ENCODE peak calls at places on chromosome 15, in six cellular contexts. One of them, this sample, is unnamed.
A peak's percentile ranks its signal among the peaks of the same experiment; 100 is the strongest.

GRCh38 chr15:85314139-85314538 is 66.3 kb upstream of the AKAP13 start:
- DNase-seq in fibroblast of the aortic adventitia: no peak
- DNase-seq in CD8-positive, alpha-beta T cell: no peak
- DNase-seq in pancreas: no peak
- DNase-seq in uterus: no peak
- DNase-seq in H1: no peak
- DNase-seq in this sample: no peak

GRCh38 chr15:33169625-33170024 is 24.9 kb downstream of the FMN1 start:
- DNase-seq in pancreas: no peak
- DNase-seq in uterus: no peak
- DNase-seq in H1: no peak
- DNase-seq in CD8-positive, alpha-beta T cell: no peak
- DNase-seq in fibroblast of the aortic adventitia: no peak
- DNase-seq in this sample: no peak

GRCh38 chr15:47246317-47246716 is 471.0 kb upstream of the SEMA6D start:
- DNase-seq in uterus: no peak
- DNase-seq in pancreas: no peak
- DNase-seq in H1: no peak
- DNase-seq in fibroblast of the aortic adventitia: no peak
- DNase-seq in CD8-positive, alpha-beta T cell: no peak
- DNase-seq in this sample: no peak

GRCh38 chr15:83118968-83119367 is 11.5 kb downstream of the TM6SF1 start:
- DNase-seq in fibroblast of the aortic adventitia: no peak
- DNase-seq in H1: no peak
- DNase-seq in CD8-positive, alpha-beta T cell: no peak
- DNase-seq in pancreas: no peak
- DNase-seq in uterus: no peak
- DNase-seq in this sample: no peak

GRCh38 chr15:98628216-98628615 is 20.1 kb upstream of the IGF1R start:
- DNase-seq in H1: no peak
- DNase-seq in uterus: no peak
- DNase-seq in pancreas: no peak
- DNase-seq in CD8-positive, alpha-beta T cell: no peak
- DNase-seq in fibroblast of the aortic adventitia: peak; percentile 4
- DNase-seq in this sample: no peak

GRCh38 chr15:75923756-75924155 is 20.1 kb downstream of the FBXO22 start:
- DNase-seq in fibroblast of the aortic adventitia: no peak
- DNase-seq in H1: no peak
- DNase-seq in CD8-positive, alpha-beta T cell: no peak
- DNase-seq in uterus: no peak
- DNase-seq in pancreas: no peak
- DNase-seq in this sample: no peak

GRCh38 chr15:41493205-41493901 is at the start of gene ITPKA:
- DNase-seq in pancreas: peak; percentile 91
- DNase-seq in fibroblast of the aortic adventitia: peak; percentile 40
- DNase-seq in uterus: peak; percentile 65
- DNase-seq in H1: no peak
- DNase-seq in CD8-positive, alpha-beta T cell: peak; percentile 63
- DNase-seq in this sample: peak; percentile 77

GRCh38 chr15:86620113-86620512 is 540.4 kb downstream of the AGBL1 start:
- DNase-seq in fibroblast of the aortic adventitia: no peak
- DNase-seq in pancreas: no peak
- DNase-seq in uterus: no peak
- DNase-seq in CD8-positive, alpha-beta T cell: no peak
- DNase-seq in H1: no peak
- DNase-seq in this sample: no peak

GRCh38 chr15:39448409-39448808 is 132.5 kb upstream of the THBS1 start:
- DNase-seq in uterus: no peak
- DNase-seq in pancreas: no peak
- DNase-seq in H1: no peak
- DNase-seq in CD8-positive, alpha-beta T cell: no peak
- DNase-seq in fibroblast of the aortic adventitia: no peak
- DNase-seq in this sample: no peak

GRCh38 chr15:25176991-25177954 is 222.5 kb downstream of the SNRPN start:
- DNase-seq in CD8-positive, alpha-beta T cell: no peak
- DNase-seq in uterus: peak; percentile 7
- DNase-seq in pancreas: peak; percentile 46
- DNase-seq in fibroblast of the aortic adventitia: no peak
- DNase-seq in H1: no peak
- DNase-seq in this sample: peak; percentile 9

GRCh38 chr15:85752591-85752990 is 42.1 kb downstream of the KLHL25 start:
- DNase-seq in CD8-positive, alpha-beta T cell: no peak
- DNase-seq in pancreas: peak; percentile 96
- DNase-seq in fibroblast of the aortic adventitia: no peak
- DNase-seq in uterus: peak; percentile 34
- DNase-seq in H1: no peak
- DNase-seq in this sample: no peak

GRCh38 chr15:66859688-66860253 is 157.7 kb downstream of the SMAD6 start:
- DNase-seq in uterus: no peak
- DNase-seq in pancreas: no peak
- DNase-seq in H1: no peak
- DNase-seq in CD8-positive, alpha-beta T cell: no peak
- DNase-seq in fibroblast of the aortic adventitia: no peak
- DNase-seq in this sample: no peak

GRCh38 chr15:75648156-75649000 is 666 bp downstream of the SNX33 start:
- DNase-seq in fibroblast of the aortic adventitia: peak; percentile 61
- DNase-seq in CD8-positive, alpha-beta T cell: no peak
- DNase-seq in uterus: peak; percentile 68
- DNase-seq in pancreas: peak; percentile 72
- DNase-seq in H1: no peak
- DNase-seq in this sample: peak; percentile 50

GRCh38 chr15:70047386-70048195 is 50.1 kb downstream of the TLE3 start:
- DNase-seq in fibroblast of the aortic adventitia: peak; percentile 18
- DNase-seq in pancreas: no peak
- DNase-seq in CD8-positive, alpha-beta T cell: no peak
- DNase-seq in uterus: peak; percentile 15
- DNase-seq in H1: no peak
- DNase-seq in this sample: no peak

GRCh38 chr15:96341465-96342142 is 11.1 kb downstream of the NR2F2 start:
- DNase-seq in H1: no peak
- DNase-seq in CD8-positive, alpha-beta T cell: no peak
- DNase-seq in fibroblast of the aortic adventitia: no peak
- DNase-seq in pancreas: peak; percentile 69
- DNase-seq in uterus: no peak
- DNase-seq in this sample: no peak

GRCh38 chr15:38662398-38662797 is 97.8 kb upstream of the RASGRP1 start:
- DNase-seq in fibroblast of the aortic adventitia: no peak
- DNase-seq in uterus: no peak
- DNase-seq in CD8-positive, alpha-beta T cell: no peak
- DNase-seq in pancreas: no peak
- DNase-seq in H1: no peak
- DNase-seq in this sample: no peak

GRCh38 chr15:84992157-84992940 is 10.7 kb downstream of the PDE8A start:
- DNase-seq in fibroblast of the aortic adventitia: peak; percentile 79
- DNase-seq in pancreas: no peak
- DNase-seq in uterus: no peak
- DNase-seq in CD8-positive, alpha-beta T cell: no peak
- DNase-seq in H1: no peak
- DNase-seq in this sample: no peak

GRCh38 chr15:82585072-82585471 is 44.8 kb upstream of the RPS17 start:
- DNase-seq in CD8-positive, alpha-beta T cell: no peak
- DNase-seq in uterus: no peak
- DNase-seq in fibroblast of the aortic adventitia: peak; percentile 77
- DNase-seq in H1: no peak
- DNase-seq in pancreas: no peak
- DNase-seq in this sample: no peak

GRCh38 chr15:51830279-51830806 is 890 bp downstream of the TMOD3 start:
- DNase-seq in CD8-positive, alpha-beta T cell: no peak
- DNase-seq in fibroblast of the aortic adventitia: peak; percentile 45
- DNase-seq in H1: no peak
- DNase-seq in uterus: no peak
- DNase-seq in pancreas: no peak
- DNase-seq in this sample: no peak

GRCh38 chr15:83283813-83284562 is 476 bp downstream of the BNC1 start:
- DNase-seq in H1: no peak
- DNase-seq in uterus: no peak
- DNase-seq in CD8-positive, alpha-beta T cell: no peak
- DNase-seq in pancreas: peak; percentile 55
- DNase-seq in fibroblast of the aortic adventitia: no peak
- DNase-seq in this sample: no peak

GRCh38 chr15:67030036-67030762 is 35.2 kb upstream of the SMAD3 start:
- DNase-seq in uterus: no peak
- DNase-seq in H1: peak; percentile 75
- DNase-seq in pancreas: no peak
- DNase-seq in fibroblast of the aortic adventitia: no peak
- DNase-seq in CD8-positive, alpha-beta T cell: no peak
- DNase-seq in this sample: no peak

GRCh38 chr15:39631357-39631756 is 50.5 kb downstream of the THBS1 start:
- DNase-seq in uterus: no peak
- DNase-seq in H1: no peak
- DNase-seq in pancreas: no peak
- DNase-seq in CD8-positive, alpha-beta T cell: no peak
- DNase-seq in fibroblast of the aortic adventitia: no peak
- DNase-seq in this sample: no peak

GRCh38 chr15:73936181-73936580 is 9.9 kb downstream of the LOXL1 start:
- DNase-seq in fibroblast of the aortic adventitia: peak; percentile 73
- DNase-seq in CD8-positive, alpha-beta T cell: no peak
- DNase-seq in pancreas: no peak
- DNase-seq in uterus: no peak
- DNase-seq in H1: no peak
- DNase-seq in this sample: no peak

GRCh38 chr15:26325495-26325894 is 447.4 kb downstream of the GABRB3 start:
- DNase-seq in CD8-positive, alpha-beta T cell: no peak
- DNase-seq in fibroblast of the aortic adventitia: no peak
- DNase-seq in pancreas: no peak
- DNase-seq in uterus: no peak
- DNase-seq in H1: peak; percentile 15
- DNase-seq in this sample: no peak

GRCh38 chr15:52337961-52338535 is 42.4 kb upstream of the MYO5C start:
- DNase-seq in pancreas: no peak
- DNase-seq in CD8-positive, alpha-beta T cell: no peak
- DNase-seq in H1: no peak
- DNase-seq in fibroblast of the aortic adventitia: no peak
- DNase-seq in uterus: no peak
- DNase-seq in this sample: no peak

GRCh38 chr15:99961011-99961441 is 227.8 kb upstream of the LYSMD4 start:
- DNase-seq in uterus: no peak
- DNase-seq in fibroblast of the aortic adventitia: no peak
- DNase-seq in pancreas: no peak
- DNase-seq in H1: no peak
- DNase-seq in CD8-positive, alpha-beta T cell: no peak
- DNase-seq in this sample: no peak

GRCh38 chr15:23095796-23096195 is 40.8 kb downstream of the GOLGA6L1 start:
- DNase-seq in H1: no peak
- DNase-seq in pancreas: no peak
- DNase-seq in fibroblast of the aortic adventitia: no peak
- DNase-seq in uterus: no peak
- DNase-seq in CD8-positive, alpha-beta T cell: no peak
- DNase-seq in this sample: no peak

GRCh38 chr15:63475670-63476069 is 28.7 kb upstream of the USP3 start:
- DNase-seq in fibroblast of the aortic adventitia: no peak
- DNase-seq in pancreas: no peak
- DNase-seq in uterus: no peak
- DNase-seq in CD8-positive, alpha-beta T cell: no peak
- DNase-seq in H1: no peak
- DNase-seq in this sample: no peak

GRCh38 chr15:63474810-63475316 is 29.5 kb upstream of the USP3 start:
- DNase-seq in fibroblast of the aortic adventitia: no peak
- DNase-seq in uterus: no peak
- DNase-seq in pancreas: no peak
- DNase-seq in H1: no peak
- DNase-seq in CD8-positive, alpha-beta T cell: no peak
- DNase-seq in this sample: no peak

GRCh38 chr15:63473007-63473748 is 31.2 kb upstream of the USP3 start:
- DNase-seq in pancreas: no peak
- DNase-seq in fibroblast of the aortic adventitia: no peak
- DNase-seq in CD8-positive, alpha-beta T cell: no peak
- DNase-seq in H1: no peak
- DNase-seq in uterus: no peak
- DNase-seq in this sample: no peak

GRCh38 chr15:63473749-63473998 is 30.7 kb upstream of the USP3 start:
- DNase-seq in fibroblast of the aortic adventitia: no peak
- DNase-seq in uterus: no peak
- DNase-seq in H1: no peak
- DNase-seq in pancreas: no peak
- DNase-seq in CD8-positive, alpha-beta T cell: no peak
- DNase-seq in this sample: no peak

GRCh38 chr15:63473999-63474809 is 30.2 kb upstream of the USP3 start:
- DNase-seq in pancreas: no peak
- DNase-seq in uterus: no peak
- DNase-seq in fibroblast of the aortic adventitia: peak; percentile 72
- DNase-seq in CD8-positive, alpha-beta T cell: no peak
- DNase-seq in H1: no peak
- DNase-seq in this sample: no peak
- H3K4me3 ChIP-seq in pancreas: no peak overlapping the region
- H3K4me3 ChIP-seq in uterus: no peak overlapping the region
- H3K4me3 ChIP-seq in fibroblast of the aortic adventitia: no peak overlapping the region
- H3K4me3 ChIP-seq in CD8-positive, alpha-beta T cell: no peak overlapping the region
- H3K4me3 ChIP-seq in H1: no peak overlapping the region
- H3K4me3 ChIP-seq in this sample: no peak overlapping the region

GRCh38 chr15:81161851-81162250 is 27.8 kb downstream of the CFAP161 start:
- DNase-seq in fibroblast of the aortic adventitia: no peak
- DNase-seq in CD8-positive, alpha-beta T cell: no peak
- DNase-seq in pancreas: no peak
- DNase-seq in uterus: no peak
- DNase-seq in H1: no peak
- DNase-seq in this sample: no peak

GRCh38 chr15:81161215-81161673 is 27.2 kb downstream of the CFAP161 start:
- DNase-seq in pancreas: no peak
- DNase-seq in fibroblast of the aortic adventitia: no peak
- DNase-seq in H1: no peak
- DNase-seq in CD8-positive, alpha-beta T cell: no peak
- DNase-seq in uterus: no peak
- DNase-seq in this sample: no peak

GRCh38 chr15:81165565-81165964 is 31.1 kb upstream of the IL16 start:
- DNase-seq in H1: no peak
- DNase-seq in pancreas: no peak
- DNase-seq in uterus: no peak
- DNase-seq in CD8-positive, alpha-beta T cell: no peak
- DNase-seq in fibroblast of the aortic adventitia: no peak
- DNase-seq in this sample: no peak

GRCh38 chr15:81166949-81167816 is 29.5 kb upstream of the IL16 start:
- DNase-seq in fibroblast of the aortic adventitia: peak; percentile 54
- DNase-seq in CD8-positive, alpha-beta T cell: no peak
- DNase-seq in H1: no peak
- DNase-seq in pancreas: no peak
- DNase-seq in uterus: no peak
- DNase-seq in this sample: no peak

GRCh38 chr15:81163961-81164800 is 30.1 kb downstream of the CFAP161 start:
- DNase-seq in pancreas: no peak
- DNase-seq in uterus: no peak
- DNase-seq in H1: no peak
- DNase-seq in fibroblast of the aortic adventitia: peak; percentile 85
- DNase-seq in CD8-positive, alpha-beta T cell: no peak
- DNase-seq in this sample: no peak
- TF ChIP-seq CTCF in pancreas: no peak
- TF ChIP-seq CTCF in uterus: no peak
- TF ChIP-seq CTCF in H1: peak; percentile 25
- TF ChIP-seq CTCF in fibroblast of the aortic adventitia: peak; percentile 21
- TF ChIP-seq CTCF in CD8-positive, alpha-beta T cell: no peak
- TF ChIP-seq CTCF in this sample: no peak

GRCh38 chr15:78210349-78210717 is 24.0 kb downstream of the ACSBG1 start:
- DNase-seq in pancreas: no peak
- DNase-seq in CD8-positive, alpha-beta T cell: no peak
- DNase-seq in fibroblast of the aortic adventitia: no peak
- DNase-seq in uterus: no peak
- DNase-seq in H1: no peak
- DNase-seq in this sample: no peak
- H3K4me3 ChIP-seq in pancreas: no peak overlapping the region
- H3K4me3 ChIP-seq in CD8-positive, alpha-beta T cell: no peak overlapping the region
- H3K4me3 ChIP-seq in fibroblast of the aortic adventitia: no peak overlapping the region
- H3K4me3 ChIP-seq in uterus: no peak overlapping the region
- H3K4me3 ChIP-seq in H1: no peak overlapping the region
- H3K4me3 ChIP-seq in this sample: no peak overlapping the region

GRCh38 chr15:28945626-28946215 is 59.9 kb downstream of the APBA2 start:
- DNase-seq in H1: no peak
- DNase-seq in fibroblast of the aortic adventitia: no peak
- DNase-seq in CD8-positive, alpha-beta T cell: no peak
- DNase-seq in uterus: no peak
- DNase-seq in pancreas: no peak
- DNase-seq in this sample: no peak
- TF ChIP-seq CTCF in H1: no peak
- TF ChIP-seq CTCF in fibroblast of the aortic adventitia: no peak
- TF ChIP-seq CTCF in CD8-positive, alpha-beta T cell: no peak
- TF ChIP-seq CTCF in uterus: no peak
- TF ChIP-seq CTCF in pancreas: no peak
- TF ChIP-seq CTCF in this sample: no peak